ENCODE peak calls at places on chromosomes 12 and 14, in eight cellular contexts. F, J, R, Q, M, A, U and O are unnamed samples.

GRCh38 chr12:22443379-22444316 is 100.7 kb downstream of the C2CD5 start:
- DNase-seq in F (peak; percentile 75), J (peak; percentile 49), R (no peak), Q (peak; percentile 67), M (peak; percentile 45), A (peak; percentile 21), U (peak; percentile 96), O (peak; percentile 54)

GRCh38 chr12:65229441-65229840 is 49.0 kb upstream of the MSRB3 start:
- DNase-seq in F (no peak), J (no peak), R (no peak), Q (peak; percentile 55), M (no peak), A (no peak), U (no peak), O (no peak)

GRCh38 chr12:101004891-101005290 is 205.1 kb downstream of the SLC5A8 start:
- DNase-seq in F (no peak), J (no peak), R (no peak), Q (no peak), M (no peak), A (no peak), U (no peak), O (no peak)

GRCh38 chr12:106245767-106246166 is 2.1 kb downstream of the CKAP4 start:
- DNase-seq in F (peak; percentile 79), J (peak; percentile 32), R (no peak), Q (peak; percentile 83), M (no peak), A (no peak), U (no peak), O (peak; percentile 80)

GRCh38 chr12:49540229-49541139 is 1.7 kb downstream of the KCNH3 start:
- DNase-seq in F (no peak), J (peak; percentile 55), R (no peak), Q (no peak), M (no peak), A (no peak), U (no peak), O (no peak)

GRCh38 chr14:98234208-98234607 is 1037.8 kb downstream of the BCL11B start:
- DNase-seq in F (no peak), J (no peak), R (peak; percentile 50), Q (no peak), M (no peak), A (no peak), U (no peak), O (no peak)

GRCh38 chr12:11658796-11659195 is 9.3 kb downstream of the ETV6 start:
- DNase-seq in F (no peak), J (no peak), R (no peak), Q (no peak), M (no peak), A (no peak), U (no peak), O (no peak)

GRCh38 chr12:53971129-53971528 is 1.8 kb upstream of the HOXC11 start:
- DNase-seq in F (no peak), J (no peak), R (no peak), Q (no peak), M (no peak), A (no peak), U (no peak), O (no peak)

GRCh38 chr12:124599074-124599999 is 31.9 kb upstream of the NCOR2 start:
- DNase-seq in F (no peak), J (no peak), R (no peak), Q (no peak), M (no peak), A (no peak), U (no peak), O (no peak)

GRCh38 chr12:12925383-12925782 is 26.6 kb downstream of the GPRC5D start:
- DNase-seq in F (no peak), J (no peak), R (no peak), Q (no peak), M (no peak), A (no peak), U (no peak), O (no peak)

GRCh38 chr12:110312581-110313360 is 31.7 kb downstream of the ATP2A2 start:
- DNase-seq in F (no peak), J (no peak), R (no peak), Q (peak; percentile 72), M (peak; percentile 4), A (no peak), U (no peak), O (no peak)

GRCh38 chr12:107429006-107429698 is 256.4 kb upstream of the PWP1 start:
- DNase-seq in F (no peak), J (peak; percentile 26), R (no peak), Q (no peak), M (no peak), A (no peak), U (no peak), O (peak; percentile 27)

GRCh38 chr12:95815635-95816212 is 25.2 kb upstream of the NTN4 start:
- DNase-seq in F (no peak), J (no peak), R (no peak), Q (peak; percentile 65), M (no peak), A (no peak), U (peak; percentile 46), O (no peak)

GRCh38 chr14:54343276-54344121 is 53.3 kb upstream of the CDKN3 start:
- DNase-seq in F (no peak), J (no peak), R (no peak), Q (peak; percentile 66), M (no peak), A (no peak), U (no peak), O (no peak)

GRCh38 chr12:21987786-21988185 is 46.6 kb upstream of the ABCC9 start:
- DNase-seq in F (no peak), J (no peak), R (no peak), Q (no peak), M (no peak), A (no peak), U (no peak), O (no peak)

GRCh38 chr12:52126050-52126604 is 46.6 kb downstream of the SMIM41 start:
- DNase-seq in F (no peak), J (peak; percentile 31), R (no peak), Q (peak; percentile 19), M (no peak), A (peak; percentile 3), U (no peak), O (no peak)

GRCh38 chr14:64918216-64918615 is 4.0 kb downstream of the CHURC1 start:
- DNase-seq in F (no peak), J (no peak), R (no peak), Q (no peak), M (no peak), A (no peak), U (no peak), O (no peak)

GRCh38 chr12:108622425-108622824 is 11.3 kb downstream of the SELPLG start:
- DNase-seq in F (no peak), J (no peak), R (no peak), Q (peak; percentile 76), M (no peak), A (no peak), U (peak; percentile 79), O (no peak)

GRCh38 chr14:31897581-31898186 is 179.4 kb upstream of the ARHGAP5 start:
- DNase-seq in F (no peak), J (no peak), R (no peak), Q (no peak), M (no peak), A (no peak), U (no peak), O (peak; percentile 10)

GRCh38 chr12:1842905-1843640 is 22.7 kb downstream of the LRTM2 start:
- DNase-seq in F (no peak), J (no peak), R (no peak), Q (no peak), M (no peak), A (no peak), U (no peak), O (peak; percentile 4)

GRCh38 chr12:46144433-46144832 is 124.4 kb downstream of the SLC38A1 start:
- DNase-seq in F (no peak), J (no peak), R (no peak), Q (no peak), M (no peak), A (no peak), U (no peak), O (no peak)
- TF ChIP-seq POLR2AphosphoS5 in F (no peak), J (no peak), R (no peak), Q (no peak), M (no peak), A (no peak), U (no peak), O (no peak)

DNA sequence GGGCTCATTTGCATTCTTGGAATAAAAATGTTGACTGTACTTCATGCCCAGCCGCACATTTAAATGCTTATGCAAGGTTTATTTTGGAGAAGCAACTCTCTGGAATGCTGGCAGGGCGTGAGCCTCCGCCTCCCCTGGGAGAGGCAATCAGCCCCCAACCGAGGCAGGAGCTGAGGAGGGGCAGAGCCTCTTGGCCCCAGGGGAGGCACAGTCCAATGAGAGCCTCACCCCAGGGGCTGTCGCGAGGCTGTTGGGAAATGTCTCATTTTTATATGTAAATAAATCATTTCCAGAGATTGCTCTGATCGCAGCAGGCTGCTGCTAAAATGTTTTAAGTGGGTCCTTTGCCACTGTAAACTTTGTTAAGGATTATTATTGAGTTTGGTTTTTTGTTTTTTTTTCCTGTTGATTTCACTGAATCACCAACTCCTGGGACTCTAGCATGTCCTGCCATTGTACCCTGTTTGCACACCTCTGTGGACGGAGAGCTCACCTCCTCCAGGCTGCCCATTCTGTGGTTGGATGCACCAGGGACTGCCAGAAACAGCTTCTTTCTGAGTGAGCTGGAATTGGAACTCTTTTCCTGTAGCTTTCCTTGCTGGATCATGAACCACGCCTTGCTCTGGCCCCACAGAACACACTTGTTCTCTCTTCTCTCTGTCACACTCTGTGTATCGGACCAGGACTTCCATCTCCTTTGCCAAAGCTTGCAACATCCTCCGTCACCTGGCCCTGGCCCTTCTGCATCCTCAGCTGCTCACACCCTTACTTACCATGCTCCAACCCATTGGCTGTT is 46.9 kb upstream of the FAM181A start:
- DNase-seq in F (no peak), J (no peak), R (no peak), Q (no peak), M (no peak), A (no peak), U (peak; percentile 28), O (no peak)
- TF ChIP-seq POLR2AphosphoS5 in F (no peak), J (no peak), R (no peak), Q (no peak), M (no peak), A (no peak), U (no peak), O (no peak)

GRCh38 chr12:81859521-81859920 is 100.4 kb upstream of the PPFIA2 start:
- DNase-seq in F (no peak), J (no peak), R (no peak), Q (peak; percentile 84), M (no peak), A (no peak), U (no peak), O (no peak)
- TF ChIP-seq POLR2AphosphoS5 in F (no peak), J (no peak), R (no peak), Q (peak; percentile 56), M (no peak), A (no peak), U (no peak), O (no peak)

DNA sequence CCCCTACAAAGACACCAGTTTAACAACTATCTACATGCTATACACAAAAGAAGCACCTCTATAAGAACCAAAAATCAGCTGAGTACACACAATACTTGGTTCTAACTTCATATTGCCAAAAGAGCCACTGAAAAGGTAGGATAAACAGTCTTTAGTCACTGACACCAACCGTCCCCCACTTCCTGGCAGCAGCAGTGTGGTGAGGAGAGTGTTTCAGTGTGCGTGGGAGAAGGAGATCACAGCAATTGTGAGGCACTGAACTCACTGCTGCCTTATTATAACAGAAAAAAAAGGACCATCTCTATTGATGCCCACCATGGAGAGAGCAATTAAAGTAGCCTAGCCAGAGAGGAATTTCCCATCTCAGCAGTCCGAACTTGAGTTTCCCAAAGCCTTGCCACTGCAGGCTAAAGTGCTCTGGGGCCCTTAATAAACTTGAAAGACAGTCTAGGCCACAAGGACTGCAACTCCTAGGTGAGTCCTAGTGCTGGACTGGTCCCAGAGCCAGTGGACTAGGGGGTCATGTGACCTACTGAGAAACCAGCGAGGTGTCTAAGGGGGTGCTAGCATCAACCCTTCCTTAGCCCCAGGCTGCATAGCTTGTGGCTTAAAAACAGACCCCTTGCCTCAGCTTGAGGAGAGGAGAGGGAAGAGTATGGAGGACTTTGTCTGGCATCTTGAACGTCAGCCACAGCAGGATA is 37.1 kb upstream of the LMNTD1 start:
- DNase-seq in F (no peak), J (no peak), R (no peak), Q (no peak), M (no peak), A (no peak), U (no peak), O (no peak)
- TF ChIP-seq POLR2AphosphoS5 in F (no peak), J (no peak), R (no peak), Q (no peak), M (no peak), A (no peak), U (no peak), O (no peak)